ENCODE peak calls at places on chromosomes 16 and 17, in ten cellular contexts. One of them, this sample, is unnamed.

GRCh38 chr17:75517277-75517865 is 1.0 kb downstream of the TSEN54 start:
- DNase-seq in mesenchymal stem cell: peak
- DNase-seq in psoas muscle: no peak
- DNase-seq in fibroblast of lung: no peak
- DNase-seq in ovary: peak
- DNase-seq in testis: no peak
- DNase-seq in DND-41: peak
- DNase-seq in effector memory CD4-positive, alpha-beta T cell: no peak
- DNase-seq in foreskin keratinocyte: no peak
- DNase-seq in suprapubic skin: peak
- DNase-seq in this sample: no peak

GRCh38 chr17:12313786-12314185 is 293.1 kb downstream of the MAP2K4 start:
- DNase-seq in effector memory CD4-positive, alpha-beta T cell: no peak
- DNase-seq in DND-41: no peak
- DNase-seq in psoas muscle: no peak
- DNase-seq in mesenchymal stem cell: no peak
- DNase-seq in suprapubic skin: no peak
- DNase-seq in ovary: no peak
- DNase-seq in foreskin keratinocyte: no peak
- DNase-seq in fibroblast of lung: no peak
- DNase-seq in testis: no peak
- DNase-seq in this sample: no peak

GRCh38 chr17:40582328-40582901 is 17.1 kb upstream of the CCR7 start:
- DNase-seq in ovary: no peak
- DNase-seq in effector memory CD4-positive, alpha-beta T cell: peak
- DNase-seq in mesenchymal stem cell: no peak
- DNase-seq in testis: no peak
- DNase-seq in suprapubic skin: peak
- DNase-seq in DND-41: peak
- DNase-seq in fibroblast of lung: no peak
- DNase-seq in psoas muscle: peak
- DNase-seq in foreskin keratinocyte: peak
- DNase-seq in this sample: peak

GRCh38 chr16:54193656-54194007 is 93.0 kb downstream of the IRX3 start:
- DNase-seq in suprapubic skin: peak
- DNase-seq in foreskin keratinocyte: peak
- DNase-seq in ovary: peak
- DNase-seq in testis: peak
- DNase-seq in effector memory CD4-positive, alpha-beta T cell: no peak
- DNase-seq in fibroblast of lung: peak
- DNase-seq in mesenchymal stem cell: peak
- DNase-seq in psoas muscle: peak
- DNase-seq in DND-41: peak
- DNase-seq in this sample: peak

GRCh38 chr16:50257876-50258275 is 8.5 kb upstream of the ADCY7 start:
- DNase-seq in psoas muscle: no peak
- DNase-seq in mesenchymal stem cell: no peak
- DNase-seq in foreskin keratinocyte: no peak
- DNase-seq in ovary: no peak
- DNase-seq in DND-41: no peak
- DNase-seq in testis: no peak
- DNase-seq in suprapubic skin: no peak
- DNase-seq in fibroblast of lung: no peak
- DNase-seq in effector memory CD4-positive, alpha-beta T cell: no peak
- DNase-seq in this sample: no peak

GRCh38 chr17:61157246-61157887 is 242.3 kb upstream of the TBX2 start:
- DNase-seq in mesenchymal stem cell: peak
- DNase-seq in foreskin keratinocyte: no peak
- DNase-seq in effector memory CD4-positive, alpha-beta T cell: no peak
- DNase-seq in DND-41: no peak
- DNase-seq in ovary: no peak
- DNase-seq in suprapubic skin: no peak
- DNase-seq in testis: peak
- DNase-seq in psoas muscle: no peak
- DNase-seq in fibroblast of lung: peak
- DNase-seq in this sample: no peak

GRCh38 chr17:77107506-77108433 is 33.0 kb upstream of the SEC14L1 start:
- DNase-seq in testis: no peak
- DNase-seq in foreskin keratinocyte: no peak
- DNase-seq in mesenchymal stem cell: peak
- DNase-seq in DND-41: no peak
- DNase-seq in fibroblast of lung: no peak
- DNase-seq in suprapubic skin: no peak
- DNase-seq in effector memory CD4-positive, alpha-beta T cell: peak
- DNase-seq in psoas muscle: no peak
- DNase-seq in ovary: no peak
- DNase-seq in this sample: no peak

GRCh38 chr16:56833243-56833970 is 31.6 kb upstream of the SLC12A3 start:
- DNase-seq in psoas muscle: no peak
- DNase-seq in DND-41: no peak
- DNase-seq in suprapubic skin: no peak
- DNase-seq in mesenchymal stem cell: no peak
- DNase-seq in fibroblast of lung: no peak
- DNase-seq in foreskin keratinocyte: peak
- DNase-seq in testis: no peak
- DNase-seq in ovary: no peak
- DNase-seq in effector memory CD4-positive, alpha-beta T cell: no peak
- DNase-seq in this sample: peak

GRCh38 chr17:77516902-77517301 is 376.1 kb downstream of the SEC14L1 start:
- DNase-seq in suprapubic skin: peak
- DNase-seq in DND-41: no peak
- DNase-seq in testis: no peak
- DNase-seq in mesenchymal stem cell: peak
- DNase-seq in ovary: no peak
- DNase-seq in fibroblast of lung: peak
- DNase-seq in effector memory CD4-positive, alpha-beta T cell: no peak
- DNase-seq in psoas muscle: no peak
- DNase-seq in foreskin keratinocyte: no peak
- DNase-seq in this sample: no peak

GRCh38 chr16:17491140-17491662 is 20.4 kb upstream of the XYLT1 start:
- DNase-seq in foreskin keratinocyte: no peak
- DNase-seq in suprapubic skin: no peak
- DNase-seq in testis: no peak
- DNase-seq in fibroblast of lung: no peak
- DNase-seq in psoas muscle: no peak
- DNase-seq in DND-41: no peak
- DNase-seq in mesenchymal stem cell: no peak
- DNase-seq in effector memory CD4-positive, alpha-beta T cell: no peak
- DNase-seq in ovary: no peak
- DNase-seq in this sample: no peak

GRCh38 chr16:29825145-29826044 is 5.1 kb downstream of the MVP start:
- DNase-seq in testis: no peak
- DNase-seq in mesenchymal stem cell: peak
- DNase-seq in DND-41: no peak
- DNase-seq in effector memory CD4-positive, alpha-beta T cell: no peak
- DNase-seq in fibroblast of lung: peak
- DNase-seq in foreskin keratinocyte: no peak
- DNase-seq in psoas muscle: peak
- DNase-seq in suprapubic skin: no peak
- DNase-seq in ovary: peak
- DNase-seq in this sample: peak

GRCh38 chr16:57284206-57284951 is at the start of gene PLLP:
- DNase-seq in effector memory CD4-positive, alpha-beta T cell: peak
- DNase-seq in testis: no peak
- DNase-seq in ovary: peak
- DNase-seq in suprapubic skin: peak
- DNase-seq in DND-41: no peak
- DNase-seq in mesenchymal stem cell: peak
- DNase-seq in psoas muscle: no peak
- DNase-seq in fibroblast of lung: peak
- DNase-seq in foreskin keratinocyte: no peak
- DNase-seq in this sample: peak

GRCh38 chr17:43570518-43570928 is 24.4 kb upstream of the ETV4 start:
- DNase-seq in mesenchymal stem cell: peak
- DNase-seq in ovary: no peak
- DNase-seq in testis: no peak
- DNase-seq in fibroblast of lung: peak
- DNase-seq in foreskin keratinocyte: peak
- DNase-seq in suprapubic skin: no peak
- DNase-seq in psoas muscle: no peak
- DNase-seq in effector memory CD4-positive, alpha-beta T cell: no peak
- DNase-seq in DND-41: no peak
- DNase-seq in this sample: peak

GRCh38 chr17:1957037-1957436 is 68.1 kb downstream of the RTN4RL1 start:
- DNase-seq in foreskin keratinocyte: no peak
- DNase-seq in psoas muscle: no peak
- DNase-seq in DND-41: no peak
- DNase-seq in ovary: no peak
- DNase-seq in fibroblast of lung: peak
- DNase-seq in effector memory CD4-positive, alpha-beta T cell: no peak
- DNase-seq in testis: no peak
- DNase-seq in mesenchymal stem cell: peak
- DNase-seq in suprapubic skin: no peak
- DNase-seq in this sample: no peak

GRCh38 chr16:85507342-85507741 is 105.8 kb upstream of the GSE1 start:
- DNase-seq in mesenchymal stem cell: no peak
- DNase-seq in fibroblast of lung: no peak
- DNase-seq in foreskin keratinocyte: no peak
- DNase-seq in testis: no peak
- DNase-seq in effector memory CD4-positive, alpha-beta T cell: no peak
- DNase-seq in ovary: no peak
- DNase-seq in DND-41: no peak
- DNase-seq in psoas muscle: no peak
- DNase-seq in suprapubic skin: no peak
- DNase-seq in this sample: no peak

GRCh38 chr17:73791644-73792043 is 147.4 kb upstream of the SDK2 start:
- DNase-seq in testis: no peak
- DNase-seq in psoas muscle: no peak
- DNase-seq in effector memory CD4-positive, alpha-beta T cell: no peak
- DNase-seq in fibroblast of lung: no peak
- DNase-seq in DND-41: no peak
- DNase-seq in ovary: no peak
- DNase-seq in foreskin keratinocyte: no peak
- DNase-seq in suprapubic skin: no peak
- DNase-seq in mesenchymal stem cell: no peak
- DNase-seq in this sample: no peak

GRCh38 chr16:53517851-53518250 is 14.8 kb upstream of the AKTIP start:
- DNase-seq in psoas muscle: no peak
- DNase-seq in effector memory CD4-positive, alpha-beta T cell: no peak
- DNase-seq in fibroblast of lung: no peak
- DNase-seq in foreskin keratinocyte: no peak
- DNase-seq in DND-41: peak
- DNase-seq in testis: no peak
- DNase-seq in mesenchymal stem cell: no peak
- DNase-seq in suprapubic skin: peak
- DNase-seq in ovary: no peak
- DNase-seq in this sample: no peak

GRCh38 chr16:72467157-72467759 is 295.3 kb upstream of the PMFBP1 start:
- DNase-seq in fibroblast of lung: peak
- DNase-seq in DND-41: peak
- DNase-seq in testis: peak
- DNase-seq in psoas muscle: no peak
- DNase-seq in foreskin keratinocyte: peak
- DNase-seq in mesenchymal stem cell: peak
- DNase-seq in ovary: no peak
- DNase-seq in effector memory CD4-positive, alpha-beta T cell: no peak
- DNase-seq in suprapubic skin: no peak
- DNase-seq in this sample: peak

GRCh38 chr16:23148513-23149266 is 562 bp downstream of the USP31 start:
- DNase-seq in testis: peak
- DNase-seq in psoas muscle: peak
- DNase-seq in foreskin keratinocyte: no peak
- DNase-seq in DND-41: peak
- DNase-seq in mesenchymal stem cell: peak
- DNase-seq in fibroblast of lung: peak
- DNase-seq in ovary: peak
- DNase-seq in effector memory CD4-positive, alpha-beta T cell: peak
- DNase-seq in suprapubic skin: peak
- DNase-seq in this sample: peak

GRCh38 chr17:7842950-7843535 is 9.0 kb downstream of the KDM6B start:
- DNase-seq in testis: peak
- DNase-seq in suprapubic skin: peak
- DNase-seq in foreskin keratinocyte: no peak
- DNase-seq in DND-41: peak
- DNase-seq in fibroblast of lung: peak
- DNase-seq in ovary: peak
- DNase-seq in effector memory CD4-positive, alpha-beta T cell: no peak
- DNase-seq in mesenchymal stem cell: peak
- DNase-seq in psoas muscle: peak
- DNase-seq in this sample: no peak

GRCh38 chr17:59093702-59094231 is 12.9 kb downstream of the TRIM37 start:
- DNase-seq in effector memory CD4-positive, alpha-beta T cell: no peak
- DNase-seq in suprapubic skin: no peak
- DNase-seq in fibroblast of lung: peak
- DNase-seq in psoas muscle: peak
- DNase-seq in mesenchymal stem cell: peak
- DNase-seq in foreskin keratinocyte: peak
- DNase-seq in DND-41: no peak
- DNase-seq in testis: peak
- DNase-seq in ovary: peak
- DNase-seq in this sample: peak

GRCh38 chr17:14197582-14197981 is 39.1 kb downstream of the CDRT15 start:
- DNase-seq in ovary: no peak
- DNase-seq in foreskin keratinocyte: no peak
- DNase-seq in mesenchymal stem cell: no peak
- DNase-seq in testis: no peak
- DNase-seq in DND-41: peak
- DNase-seq in fibroblast of lung: no peak
- DNase-seq in effector memory CD4-positive, alpha-beta T cell: no peak
- DNase-seq in psoas muscle: no peak
- DNase-seq in suprapubic skin: no peak
- DNase-seq in this sample: no peak
- H3K27ac ChIP-seq in ovary: no peak
- H3K27ac ChIP-seq in foreskin keratinocyte: no peak
- H3K27ac ChIP-seq in mesenchymal stem cell: no peak
- H3K27ac ChIP-seq in testis: no peak
- H3K27ac ChIP-seq in DND-41: no peak
- H3K27ac ChIP-seq in fibroblast of lung: no peak
- H3K27ac ChIP-seq in effector memory CD4-positive, alpha-beta T cell: peak
- H3K27ac ChIP-seq in psoas muscle: no peak
- H3K27ac ChIP-seq in suprapubic skin: no peak
- H3K27ac ChIP-seq in this sample: no peak

GRCh38 chr16:70801611-70802010 is 653 bp upstream of the VAC14 start:
- DNase-seq in foreskin keratinocyte: no peak
- DNase-seq in ovary: no peak
- DNase-seq in testis: no peak
- DNase-seq in DND-41: no peak
- DNase-seq in fibroblast of lung: no peak
- DNase-seq in suprapubic skin: no peak
- DNase-seq in mesenchymal stem cell: no peak
- DNase-seq in psoas muscle: no peak
- DNase-seq in effector memory CD4-positive, alpha-beta T cell: no peak
- DNase-seq in this sample: no peak
- H3K27ac ChIP-seq in foreskin keratinocyte: no peak
- H3K27ac ChIP-seq in ovary: no peak
- H3K27ac ChIP-seq in testis: no peak
- H3K27ac ChIP-seq in DND-41: no peak
- H3K27ac ChIP-seq in fibroblast of lung: no peak
- H3K27ac ChIP-seq in suprapubic skin: no peak
- H3K27ac ChIP-seq in mesenchymal stem cell: no peak
- H3K27ac ChIP-seq in psoas muscle: no peak
- H3K27ac ChIP-seq in effector memory CD4-positive, alpha-beta T cell: no peak
- H3K27ac ChIP-seq in this sample: no peak

GRCh38 chr16:69822174-69822935 is 60.2 kb downstream of the WWP2 start:
- DNase-seq in testis: no peak
- DNase-seq in mesenchymal stem cell: no peak
- DNase-seq in effector memory CD4-positive, alpha-beta T cell: no peak
- DNase-seq in psoas muscle: no peak
- DNase-seq in suprapubic skin: peak
- DNase-seq in fibroblast of lung: no peak
- DNase-seq in ovary: no peak
- DNase-seq in DND-41: no peak
- DNase-seq in foreskin keratinocyte: no peak
- DNase-seq in this sample: no peak
- H3K27ac ChIP-seq in testis: no peak
- H3K27ac ChIP-seq in mesenchymal stem cell: no peak
- H3K27ac ChIP-seq in effector memory CD4-positive, alpha-beta T cell: no peak
- H3K27ac ChIP-seq in psoas muscle: no peak
- H3K27ac ChIP-seq in suprapubic skin: no peak
- H3K27ac ChIP-seq in fibroblast of lung: no peak
- H3K27ac ChIP-seq in ovary: no peak
- H3K27ac ChIP-seq in DND-41: no peak
- H3K27ac ChIP-seq in foreskin keratinocyte: no peak
- H3K27ac ChIP-seq in this sample: no peak

GRCh38 chr17:55722742-55723487 is at the start of gene TMEM100:
- DNase-seq in suprapubic skin: peak
- DNase-seq in foreskin keratinocyte: no peak
- DNase-seq in mesenchymal stem cell: peak
- DNase-seq in DND-41: no peak
- DNase-seq in fibroblast of lung: peak
- DNase-seq in effector memory CD4-positive, alpha-beta T cell: no peak
- DNase-seq in psoas muscle: peak
- DNase-seq in ovary: no peak
- DNase-seq in testis: peak
- DNase-seq in this sample: no peak
- H3K27ac ChIP-seq in suprapubic skin: peak
- H3K27ac ChIP-seq in foreskin keratinocyte: no peak
- H3K27ac ChIP-seq in mesenchymal stem cell: no peak
- H3K27ac ChIP-seq in DND-41: no peak
- H3K27ac ChIP-seq in fibroblast of lung: peak
- H3K27ac ChIP-seq in effector memory CD4-positive, alpha-beta T cell: no peak
- H3K27ac ChIP-seq in psoas muscle: peak
- H3K27ac ChIP-seq in ovary: peak
- H3K27ac ChIP-seq in testis: peak
- H3K27ac ChIP-seq in this sample: no peak